ENCODE peak calls at places on chromosomes 5 and 9, in five cellular contexts. E is activated effector memory CD4-positive, alpha-beta T cell treated with Interleukin-2 at 50 U/mL for 16 hours; K is neural crest cell; V is omental fat pad; Z is T-helper 2 cell treated with Interferon-gamma antibody and Interleukin-4, amounts not matched to agents 5 μg/mL and 100 μg/mL, for 36 hours. H is an unnamed sample.

GRCh38 chr5:128711216-128711615 is 173.2 kb upstream of the FBN2 start:
- DNase-seq in K (no peak), V (no peak), Z (no peak), E (no peak), H (no peak)

GRCh38 chr5:141914154-141914743 is 9.4 kb upstream of the DELE1 start:
- DNase-seq in Z (no peak), V (no peak), K (peak), E (no peak), H (no peak)

GRCh38 chr5:145965804-145966203 is 29.4 kb downstream of the SH3RF2 start:
- DNase-seq in Z (no peak), E (no peak), K (no peak), V (no peak), H (no peak)

GRCh38 chr5:149913449-149914419 is 30.9 kb downstream of the PDE6A start:
- DNase-seq in E (no peak), V (no peak), K (no peak), Z (no peak), H (no peak)

GRCh38 chr9:78314550-78314949 is 17.6 kb downstream of the PSAT1 start:
- DNase-seq in Z (no peak), V (no peak), K (no peak), E (no peak), H (no peak)

GRCh38 chr5:164504141-164504772 is 998.8 kb downstream of the MAT2B start:
- DNase-seq in V (no peak), Z (no peak), E (no peak), K (peak), H (no peak)

GRCh38 chr9:86079421-86080111 is 19.8 kb downstream of the GOLM1 start:
- DNase-seq in Z (no peak), K (no peak), E (no peak), V (no peak), H (no peak)

GRCh38 chr5:1174122-1174936 is 27.1 kb upstream of the SLC6A19 start:
- DNase-seq in Z (peak), V (peak), E (no peak), K (peak), H (peak)

GRCh38 chr9:114097613-114098020 is 1.5 kb downstream of the KIF12 start:
- DNase-seq in K (no peak), E (no peak), V (no peak), Z (no peak), H (no peak)

GRCh38 chr9:9625248-9625647 is 987.6 kb downstream of the PTPRD start:
- DNase-seq in V (no peak), Z (no peak), E (no peak), K (no peak), H (no peak)

GRCh38 chr9:72271617-72272478 is 93.2 kb downstream of the ZFAND5 start:
- DNase-seq in E (no peak), V (peak), K (peak), Z (no peak), H (peak)

GRCh38 chr9:72338631-72339030 is 26.4 kb downstream of the ZFAND5 start:
- DNase-seq in E (no peak), K (no peak), V (no peak), Z (no peak), H (no peak)

GRCh38 chr5:168365581-168366081 is 74.2 kb downstream of the WWC1 start:
- DNase-seq in E (no peak), K (no peak), V (peak), Z (no peak), H (no peak)

GRCh38 chr5:151095341-151096000 is 14.6 kb upstream of the TNIP1 start:
- DNase-seq in Z (no peak), K (no peak), E (no peak), V (no peak), H (no peak)

GRCh38 chr5:1523793-1524480 is at the start of gene LPCAT1:
- DNase-seq in Z (peak), K (peak), E (peak), V (no peak), H (peak)

GRCh38 chr9:38106488-38106887 is 37.5 kb upstream of the SHB start:
- DNase-seq in V (no peak), K (no peak), E (no peak), Z (no peak), H (no peak)

H was measured in CD8-positive, alpha-beta T cell.